ENCODE peak calls at places on chromosomes 3 and 15, in four cellular contexts. O is breast epithelium, W is GM23338, S is SK-N-SH. P is an unnamed sample. For H3K4me1, the result is how much of the 10 kb centered on the place peaks cover.

GRCh38 chr3:120450261-120450913 is 405 bp downstream of the FSTL1 start:
- DNase-seq in O (peak), W (peak), S (no peak), P (no peak)

GRCh38 chr15:69562564-69562963 is 109.9 kb downstream of the RPLP1 start:
- DNase-seq in O (no peak), W (no peak), S (no peak), P (no peak)

GRCh38 chr15:100713163-100713867 is 110.9 kb downstream of the ASB7 start:
- DNase-seq in O (peak), W (no peak), S (no peak), P (no peak)

GRCh38 chr3:37129871-37130270 is 44.5 kb downstream of the LRRFIP2 start:
- DNase-seq in O (no peak), W (no peak), S (no peak), P (no peak)

GRCh38 chr3:197171481-197172067 is 126.8 kb downstream of the DLG1 start:
- DNase-seq in O (no peak), W (no peak), S (peak), P (no peak)

GRCh38 chr3:62562017-62562416 is 188.7 kb upstream of the FEZF2 start:
- DNase-seq in O (no peak), W (no peak), S (no peak), P (peak)

GRCh38 chr3:144429719-144430121 is 458.1 kb downstream of the DIPK2A start:
- DNase-seq in O (no peak), W (peak), S (no peak), P (no peak)

GRCh38 chr15:30043211-30043655 is 39.5 kb upstream of the GOLGA8J start:
- DNase-seq in O (no peak), W (no peak), S (peak), P (peak)

GRCh38 chr3:12752803-12753202 is 6.3 kb downstream of the TMEM40 start:
- DNase-seq in O (no peak), W (no peak), S (no peak), P (no peak)

GRCh38 chr15:63896336-63897115 is 62.8 kb upstream of the HERC1 start:
- DNase-seq in O (no peak), W (no peak), S (no peak), P (no peak)

GRCh38 chr3:183287301-183287971 is 34.4 kb downstream of the B3GNT5 start:
- DNase-seq in O (no peak), W (no peak), S (no peak), P (no peak)

GRCh38 chr3:71498543-71498942 is 85.0 kb downstream of the FOXP1 start:
- DNase-seq in O (no peak), W (no peak), S (no peak), P (no peak)

GRCh38 chr3:105513042-105513441 is 146.3 kb downstream of the ALCAM start:
- DNase-seq in O (no peak), W (no peak), S (no peak), P (no peak)

GRCh38 chr3:195143221-195143620 is 127.7 kb downstream of the XXYLT1 start:
- DNase-seq in O (no peak), W (no peak), S (no peak), P (no peak)

GRCh38 chr15:57031605-57032004 is 113.2 kb downstream of the TCF12 start:
- DNase-seq in O (no peak), W (peak), S (peak), P (no peak)

GRCh38 chr3:13092621-13093339 is 19.6 kb upstream of the IQSEC1 start:
- DNase-seq in O (no peak), W (no peak), S (no peak), P (no peak)

GRCh38 chr15:75718326-75718725 is 5.7 kb upstream of the CSPG4 start:
- DNase-seq in O (no peak), W (no peak), S (peak), P (no peak)

GRCh38 chr3:61524933-61525332 is 36.4 kb upstream of the PTPRG start:
- DNase-seq in O (no peak), W (no peak), S (no peak), P (no peak)

GRCh38 chr3:25155696-25156471 is 272.2 kb upstream of the RARB start:
- DNase-seq in O (no peak), W (peak), S (peak), P (no peak)

GRCh38 chr3:154181127-154181691 is 60.0 kb downstream of the ARHGEF26 start:
- DNase-seq in O (no peak), W (no peak), S (peak), P (no peak)

GRCh38 chr3:157263027-157263426 is 103.1 kb upstream of the CCNL1 start:
- DNase-seq in O (no peak), W (no peak), S (no peak), P (no peak)

GRCh38 chr15:60507596-60508424 is 28.9 kb upstream of the ICE2 start:
- DNase-seq in O (no peak), W (peak), S (peak), P (no peak)

GRCh38 chr3:5442106-5442785 is 254.7 kb downstream of the EDEM1 start:
- DNase-seq in O (no peak), W (no peak), S (no peak), P (no peak)

GRCh38 chr15:31272558-31273257 is 53.9 kb upstream of the KLF13 start:
- DNase-seq in O (peak), W (no peak), S (peak), P (peak)

GRCh38 chr3:130490246-130490645 is 26.7 kb upstream of the COL6A6 start:
- DNase-seq in O (no peak), W (no peak), S (no peak), P (no peak)

GRCh38 chr15:66650433-66650832 is 51.6 kb upstream of the SMAD6 start:
- DNase-seq in O (no peak), W (no peak), S (no peak), P (no peak)

GRCh38 chr15:85756411-85757072 is 38.2 kb downstream of the KLHL25 start:
- DNase-seq in O (peak), W (no peak), S (no peak), P (no peak)

GRCh38 chr15:46676233-46677206 is 1040.8 kb upstream of the SEMA6D start:
- DNase-seq in O (no peak), W (no peak), S (no peak), P (no peak)

GRCh38 chr3:123347205-123347604 is 101.7 kb downstream of the ADCY5 start:
- DNase-seq in O (peak), W (no peak), S (no peak), P (no peak)

GRCh38 chr15:51856714-51857380 is 27.4 kb downstream of the TMOD3 start:
- DNase-seq in O (no peak), W (no peak), S (no peak), P (no peak)

GRCh38 chr15:86609275-86609674 is 529.6 kb downstream of the AGBL1 start:
- DNase-seq in O (no peak), W (no peak), S (no peak), P (no peak)

GRCh38 chr3:4411236-4411635 is 55.8 kb downstream of the SUMF1 start:
- DNase-seq in O (no peak), W (no peak), S (no peak), P (no peak)

GRCh38 chr15:69469467-69470191 is 17.0 kb downstream of the RPLP1 start:
- DNase-seq in O (no peak), W (no peak), S (no peak), P (no peak)

GRCh38 chr3:72270072-72270611 is 485.2 kb upstream of the PROK2 start:
- DNase-seq in O (peak), W (no peak), S (no peak), P (peak)

GRCh38 chr3:88235102-88235501 is 85.3 kb downstream of the C3orf38 start:
- DNase-seq in O (no peak), W (no peak), S (no peak), P (no peak)

GRCh38 chr3:147846854-147847453 is 437.8 kb downstream of the ZIC1 start:
- DNase-seq in O (no peak), W (no peak), S (no peak), P (no peak)

GRCh38 chr3:29183346-29184087 is 97.4 kb upstream of the RBMS3 start:
- DNase-seq in O (no peak), W (no peak), S (no peak), P (no peak)

GRCh38 chr15:29936353-29937049 is 114.2 kb upstream of the TJP1 start:
- DNase-seq in O (no peak), W (no peak), S (no peak), P (no peak)

GRCh38 chr3:73753985-73754384 is 129.2 kb upstream of the PDZRN3 start:
- DNase-seq in O (no peak), W (no peak), S (no peak), P (no peak)

DNA sequence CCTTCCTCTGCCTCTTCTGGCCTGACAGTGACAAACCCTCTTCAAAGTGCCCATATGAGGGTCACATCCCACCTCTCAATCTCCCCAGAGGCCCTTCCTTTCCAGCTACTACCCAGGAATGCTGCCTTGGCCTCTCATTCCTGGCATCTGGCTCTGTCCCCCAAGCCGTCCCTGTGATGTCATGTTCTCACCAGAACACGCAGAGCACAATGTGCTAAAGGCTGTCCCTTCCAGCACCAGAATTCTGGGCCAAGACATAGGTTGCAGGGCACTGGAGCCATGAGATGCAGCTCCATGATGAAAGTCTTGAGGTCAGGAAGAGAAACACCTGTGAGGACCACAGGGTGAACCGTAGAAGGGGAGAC is 306.6 kb downstream of the NTRK3 start:
- DNase-seq in O (no peak), W (no peak), S (no peak), P (no peak)
- H3K27ac ChIP-seq in O (peak), W (no peak), S (no peak), P (peak)

GRCh38 chr3:187738400-187739124 is 6.7 kb downstream of the BCL6 start:
- DNase-seq in O (peak), W (peak), S (peak), P (peak)
- H3K4me1 ChIP-seq in O (under half), W (under half), S (under half), P (under half)

DNA sequence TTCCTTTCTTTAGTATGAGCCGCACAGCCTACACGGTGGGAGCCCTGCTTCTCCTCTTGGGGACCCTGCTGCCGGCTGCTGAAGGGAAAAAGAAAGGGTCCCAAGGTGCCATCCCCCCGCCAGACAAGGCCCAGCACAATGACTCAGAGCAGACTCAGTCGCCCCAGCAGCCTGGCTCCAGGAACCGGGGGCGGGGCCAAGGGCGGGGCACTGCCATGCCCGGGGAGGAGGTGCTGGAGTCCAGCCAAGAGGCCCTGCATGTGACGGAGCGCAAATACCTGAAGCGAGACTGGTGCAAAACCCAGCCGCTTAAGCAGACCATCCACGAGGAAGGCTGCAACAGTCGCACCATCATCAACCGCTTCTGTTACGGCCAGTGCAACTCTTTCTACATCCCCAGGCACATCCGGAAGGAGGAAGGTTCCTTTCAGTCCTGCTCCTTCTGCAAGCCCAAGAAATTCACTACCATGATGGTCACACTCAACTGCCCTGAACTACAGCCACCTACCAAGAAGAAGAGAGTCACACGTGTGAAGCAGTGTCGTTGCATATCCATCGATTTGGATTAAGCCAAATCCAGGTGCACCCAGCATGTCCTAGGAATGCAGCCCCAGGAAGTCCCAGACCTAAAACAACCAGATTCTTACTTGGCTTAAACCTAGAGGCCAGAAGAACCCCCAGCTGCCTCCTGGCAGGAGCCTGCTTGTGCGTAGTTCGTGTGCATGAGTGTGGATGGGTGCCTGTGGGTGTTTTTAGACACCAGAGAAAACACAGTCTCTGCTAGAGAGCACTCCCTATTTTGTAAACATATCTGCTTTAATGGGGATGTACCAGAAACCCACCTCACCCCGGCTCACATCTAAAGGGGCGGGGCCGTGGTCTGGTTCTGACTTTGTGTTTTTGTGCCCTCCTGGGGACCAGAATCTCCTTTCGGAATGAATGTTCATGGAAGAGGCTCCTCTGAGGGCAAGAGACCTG is 13.2 kb downstream of the GREM1 start:
- DNase-seq in O (no peak), W (peak), S (no peak), P (no peak)
- TF ChIP-seq POLR2AphosphoS5 in O (no peak), W (no peak), S (no peak), P (no peak)

GRCh38 chr3:152330565-152330964 is 61.8 kb downstream of the MBNL1 start:
- DNase-seq in O (no peak), W (no peak), S (no peak), P (no peak)
- H3K27ac ChIP-seq in O (peak), W (no peak), S (no peak), P (peak)

DNA sequence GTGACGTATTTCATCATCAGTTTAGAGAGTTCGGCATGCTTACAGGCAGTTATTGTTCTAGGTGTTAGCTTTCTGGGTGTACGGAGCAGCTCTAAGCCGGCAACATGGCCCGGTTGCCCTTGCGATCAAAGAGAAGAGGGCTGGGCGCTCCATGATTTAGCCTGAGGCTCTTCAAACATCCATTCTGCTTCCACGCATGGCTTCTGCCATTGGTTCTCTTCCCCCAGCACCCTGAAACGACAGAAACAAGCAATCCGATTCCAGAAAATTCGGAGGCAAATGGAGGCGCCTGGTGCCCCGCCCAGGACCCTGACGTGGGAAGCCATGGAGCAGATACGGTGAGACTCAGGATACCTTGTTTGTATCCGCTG is 574 bp downstream of the NGRN start:
- DNase-seq in O (no peak), W (peak), S (peak), P (no peak)
- H3K4me1 ChIP-seq in O (under half), W (under half), S (under half), P (half or more)

GRCh38 chr3:153052096-153052460 is 109.9 kb upstream of the RAP2B start:
- DNase-seq in O (no peak), W (no peak), S (no peak), P (peak)
- TF ChIP-seq POLR2AphosphoS5 in O (no peak), W (no peak), S (peak), P (peak)

GRCh38 chr3:41248525-41248924 is 49.2 kb downstream of the CTNNB1 start:
- DNase-seq in O (no peak), W (no peak), S (no peak), P (no peak)

GRCh38 chr3:41244620-41245336 is 45.5 kb downstream of the CTNNB1 start:
- DNase-seq in O (no peak), W (no peak), S (no peak), P (no peak)

GRCh38 chr3:41249318-41249717 is 50.0 kb downstream of the CTNNB1 start:
- DNase-seq in O (no peak), W (no peak), S (no peak), P (no peak)

GRCh38 chr3:41247055-41247454 is 47.8 kb downstream of the CTNNB1 start:
- DNase-seq in O (no peak), W (no peak), S (peak), P (no peak)

DNA sequence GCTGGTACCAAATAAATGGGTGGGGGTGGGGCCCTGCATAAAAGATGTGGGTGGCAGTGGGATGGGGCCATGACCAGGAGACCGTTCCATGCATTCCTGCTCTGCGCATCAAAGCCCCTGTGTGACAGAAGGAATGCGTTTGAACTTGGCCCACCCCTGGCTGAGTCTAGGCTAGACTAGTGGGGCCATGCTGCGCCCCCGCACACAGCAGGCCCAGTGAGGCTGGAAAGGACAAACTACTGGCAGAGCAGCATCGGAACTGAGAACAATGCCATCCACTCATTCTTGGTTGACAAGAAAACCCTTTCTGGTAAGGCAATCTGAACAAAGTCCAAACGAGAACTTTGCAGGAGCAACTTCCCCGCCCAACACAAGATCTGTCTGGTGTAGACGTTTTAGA is 48.3 kb downstream of the CTNNB1 start:
- DNase-seq in O (no peak), W (no peak), S (no peak), P (no peak)
- H3K27ac ChIP-seq in O (peak), W (no peak), S (no peak), P (no peak)

DNA sequence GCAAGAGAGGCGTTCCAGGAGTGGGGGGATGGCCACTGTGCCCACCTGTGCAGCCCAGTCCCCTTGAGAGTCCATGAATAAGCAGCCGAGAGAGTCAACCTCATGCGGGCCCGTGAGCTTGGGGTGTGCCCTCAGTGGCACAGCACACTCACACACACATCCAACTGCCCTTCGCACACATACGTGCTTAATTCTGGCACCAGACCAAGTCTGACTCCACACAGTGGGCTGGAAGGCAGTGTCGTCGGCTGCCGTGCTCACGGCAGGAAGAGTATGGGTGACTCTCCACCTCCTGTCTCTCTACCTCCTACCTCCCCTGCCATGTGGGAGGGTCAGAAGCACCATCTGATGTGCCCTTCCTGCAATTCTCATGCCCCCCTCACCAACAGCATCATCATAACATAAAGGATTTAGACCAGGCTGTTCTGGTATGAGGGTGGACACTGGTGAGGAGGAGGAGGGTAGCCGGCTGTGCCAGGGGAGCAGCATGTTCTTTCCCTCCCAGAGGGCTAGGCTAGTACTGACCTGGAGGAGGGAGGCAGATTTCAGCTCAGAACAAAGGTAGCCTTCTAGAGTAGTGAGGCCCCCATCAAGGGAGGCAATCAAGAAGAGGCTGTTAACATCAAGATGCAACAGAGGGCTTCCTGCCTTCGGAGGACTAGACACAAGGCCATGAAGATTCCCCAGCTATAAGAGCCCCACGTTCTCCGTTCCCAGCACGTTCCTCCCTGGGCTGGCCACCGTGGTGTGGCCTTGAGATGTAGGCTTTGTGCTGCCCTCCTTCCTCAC is 5.3 kb upstream of the STRA6 start:
- DNase-seq in O (no peak), W (no peak), S (no peak), P (no peak)
- H3K4me1 ChIP-seq in O (under half), W (half or more), S (under half), P (under half)

GRCh38 chr3:134911611-134912604 is 116.8 kb downstream of the EPHB1 start:
- DNase-seq in O (no peak), W (no peak), S (no peak), P (no peak)
- TF ChIP-seq POLR2AphosphoS5 in O (no peak), W (no peak), S (no peak), P (no peak)